ENCODE peak calls at places on chromosomes 1 and 21, in nine cellular contexts. One of them, this sample, is unnamed.

GRCh38 chr1:115669002-115669673 is 27.4 kb downstream of the VANGL1 start:
- DNase-seq in activated CD8-positive, alpha-beta memory T cell treated with anti-CD3 and anti-CD28 coated beads, Interleukin-2, amount 50 U/mL, for 4 hours: no peak
- DNase-seq in gastrocnemius medialis: no peak
- DNase-seq in NCI-H2227 treated with DMSO at 0.1 percent for 48 hours: no peak
- DNase-seq in activated naive CD4-positive, alpha-beta T cell treated with anti-CD3 and anti-CD28 coated beads, Interleukin-2, amount 50 U/mL, for 16 hours: no peak
- DNase-seq in upper lobe of right lung: no peak
- DNase-seq in fibroblast of lung: peak; percentile 81
- DNase-seq in T follicular helper cell: no peak
- DNase-seq in AG20443: no peak
- DNase-seq in this sample: no peak

GRCh38 chr21:17512245-17513213 is at the start of gene CXADR:
- DNase-seq in activated CD8-positive, alpha-beta memory T cell treated with anti-CD3 and anti-CD28 coated beads, Interleukin-2, amount 50 U/mL, for 4 hours: peak; percentile 84
- DNase-seq in gastrocnemius medialis: no peak
- DNase-seq in NCI-H2227 treated with DMSO at 0.1 percent for 48 hours: peak; percentile 89
- DNase-seq in activated naive CD4-positive, alpha-beta T cell treated with anti-CD3 and anti-CD28 coated beads, Interleukin-2, amount 50 U/mL, for 16 hours: peak; percentile 81
- DNase-seq in upper lobe of right lung: peak; percentile 96
- DNase-seq in fibroblast of lung: peak; percentile 24
- DNase-seq in T follicular helper cell: peak; percentile 82
- DNase-seq in AG20443: peak; percentile 43
- DNase-seq in this sample: peak; percentile 70

GRCh38 chr21:25329227-25329626 is 278.1 kb downstream of the MRPL39 start:
- DNase-seq in activated CD8-positive, alpha-beta memory T cell treated with anti-CD3 and anti-CD28 coated beads, Interleukin-2, amount 50 U/mL, for 4 hours: no peak
- DNase-seq in gastrocnemius medialis: no peak
- DNase-seq in NCI-H2227 treated with DMSO at 0.1 percent for 48 hours: no peak
- DNase-seq in activated naive CD4-positive, alpha-beta T cell treated with anti-CD3 and anti-CD28 coated beads, Interleukin-2, amount 50 U/mL, for 16 hours: no peak
- DNase-seq in upper lobe of right lung: no peak
- DNase-seq in fibroblast of lung: peak; percentile 78
- DNase-seq in T follicular helper cell: no peak
- DNase-seq in AG20443: peak; percentile 61
- DNase-seq in this sample: no peak

GRCh38 chr21:35996217-35996616 is 64.1 kb downstream of the SETD4 start:
- DNase-seq in activated CD8-positive, alpha-beta memory T cell treated with anti-CD3 and anti-CD28 coated beads, Interleukin-2, amount 50 U/mL, for 4 hours: no peak
- DNase-seq in gastrocnemius medialis: no peak
- DNase-seq in NCI-H2227 treated with DMSO at 0.1 percent for 48 hours: no peak
- DNase-seq in activated naive CD4-positive, alpha-beta T cell treated with anti-CD3 and anti-CD28 coated beads, Interleukin-2, amount 50 U/mL, for 16 hours: no peak
- DNase-seq in upper lobe of right lung: no peak
- DNase-seq in fibroblast of lung: no peak
- DNase-seq in T follicular helper cell: no peak
- DNase-seq in AG20443: no peak
- DNase-seq in this sample: no peak

GRCh38 chr1:56072310-56072709 is 507.1 kb downstream of the PLPP3 start:
- DNase-seq in activated CD8-positive, alpha-beta memory T cell treated with anti-CD3 and anti-CD28 coated beads, Interleukin-2, amount 50 U/mL, for 4 hours: no peak
- DNase-seq in gastrocnemius medialis: no peak
- DNase-seq in NCI-H2227 treated with DMSO at 0.1 percent for 48 hours: no peak
- DNase-seq in activated naive CD4-positive, alpha-beta T cell treated with anti-CD3 and anti-CD28 coated beads, Interleukin-2, amount 50 U/mL, for 16 hours: no peak
- DNase-seq in upper lobe of right lung: no peak
- DNase-seq in fibroblast of lung: no peak
- DNase-seq in T follicular helper cell: no peak
- DNase-seq in AG20443: no peak
- DNase-seq in this sample: no peak

GRCh38 chr1:42680921-42681683 is 1.1 kb upstream of the YBX1 start:
- DNase-seq in activated CD8-positive, alpha-beta memory T cell treated with anti-CD3 and anti-CD28 coated beads, Interleukin-2, amount 50 U/mL, for 4 hours: no peak
- DNase-seq in gastrocnemius medialis: no peak
- DNase-seq in NCI-H2227 treated with DMSO at 0.1 percent for 48 hours: peak; percentile 35
- DNase-seq in activated naive CD4-positive, alpha-beta T cell treated with anti-CD3 and anti-CD28 coated beads, Interleukin-2, amount 50 U/mL, for 16 hours: peak; percentile 28
- DNase-seq in upper lobe of right lung: no peak
- DNase-seq in fibroblast of lung: peak; percentile 39
- DNase-seq in T follicular helper cell: no peak
- DNase-seq in AG20443: peak; percentile 14
- DNase-seq in this sample: no peak

GRCh38 chr1:9066945-9067807 is 2.3 kb downstream of the SLC2A5 start:
- DNase-seq in activated CD8-positive, alpha-beta memory T cell treated with anti-CD3 and anti-CD28 coated beads, Interleukin-2, amount 50 U/mL, for 4 hours: no peak
- DNase-seq in gastrocnemius medialis: peak; percentile 92
- DNase-seq in NCI-H2227 treated with DMSO at 0.1 percent for 48 hours: no peak
- DNase-seq in activated naive CD4-positive, alpha-beta T cell treated with anti-CD3 and anti-CD28 coated beads, Interleukin-2, amount 50 U/mL, for 16 hours: no peak
- DNase-seq in upper lobe of right lung: no peak
- DNase-seq in fibroblast of lung: peak; percentile 92
- DNase-seq in T follicular helper cell: no peak
- DNase-seq in AG20443: peak; percentile 74
- DNase-seq in this sample: no peak

GRCh38 chr1:162385702-162386101 is 4.2 kb downstream of the C1orf226 start:
- DNase-seq in activated CD8-positive, alpha-beta memory T cell treated with anti-CD3 and anti-CD28 coated beads, Interleukin-2, amount 50 U/mL, for 4 hours: no peak
- DNase-seq in gastrocnemius medialis: no peak
- DNase-seq in NCI-H2227 treated with DMSO at 0.1 percent for 48 hours: no peak
- DNase-seq in activated naive CD4-positive, alpha-beta T cell treated with anti-CD3 and anti-CD28 coated beads, Interleukin-2, amount 50 U/mL, for 16 hours: no peak
- DNase-seq in upper lobe of right lung: no peak
- DNase-seq in fibroblast of lung: no peak
- DNase-seq in T follicular helper cell: no peak
- DNase-seq in AG20443: no peak
- DNase-seq in this sample: no peak

GRCh38 chr1:183914283-183914682 is 109.4 kb downstream of the RGL1 start:
- DNase-seq in activated CD8-positive, alpha-beta memory T cell treated with anti-CD3 and anti-CD28 coated beads, Interleukin-2, amount 50 U/mL, for 4 hours: no peak
- DNase-seq in gastrocnemius medialis: no peak
- DNase-seq in NCI-H2227 treated with DMSO at 0.1 percent for 48 hours: no peak
- DNase-seq in activated naive CD4-positive, alpha-beta T cell treated with anti-CD3 and anti-CD28 coated beads, Interleukin-2, amount 50 U/mL, for 16 hours: no peak
- DNase-seq in upper lobe of right lung: no peak
- DNase-seq in fibroblast of lung: peak; percentile 15
- DNase-seq in T follicular helper cell: no peak
- DNase-seq in AG20443: peak; percentile 23
- DNase-seq in this sample: no peak

GRCh38 chr1:56774067-56774609 is 45.1 kb downstream of the FYB2 start:
- DNase-seq in activated CD8-positive, alpha-beta memory T cell treated with anti-CD3 and anti-CD28 coated beads, Interleukin-2, amount 50 U/mL, for 4 hours: no peak
- DNase-seq in gastrocnemius medialis: no peak
- DNase-seq in NCI-H2227 treated with DMSO at 0.1 percent for 48 hours: no peak
- DNase-seq in activated naive CD4-positive, alpha-beta T cell treated with anti-CD3 and anti-CD28 coated beads, Interleukin-2, amount 50 U/mL, for 16 hours: no peak
- DNase-seq in upper lobe of right lung: no peak
- DNase-seq in fibroblast of lung: no peak
- DNase-seq in T follicular helper cell: no peak
- DNase-seq in AG20443: no peak
- DNase-seq in this sample: no peak

GRCh38 chr1:66231162-66232077 is 302.5 kb upstream of the SGIP1 start:
- DNase-seq in activated CD8-positive, alpha-beta memory T cell treated with anti-CD3 and anti-CD28 coated beads, Interleukin-2, amount 50 U/mL, for 4 hours: no peak
- DNase-seq in gastrocnemius medialis: no peak
- DNase-seq in NCI-H2227 treated with DMSO at 0.1 percent for 48 hours: no peak
- DNase-seq in activated naive CD4-positive, alpha-beta T cell treated with anti-CD3 and anti-CD28 coated beads, Interleukin-2, amount 50 U/mL, for 16 hours: no peak
- DNase-seq in upper lobe of right lung: no peak
- DNase-seq in fibroblast of lung: peak; percentile 27
- DNase-seq in T follicular helper cell: no peak
- DNase-seq in AG20443: peak; percentile 50
- DNase-seq in this sample: no peak

GRCh38 chr21:17492415-17493168 is 20.3 kb upstream of the CXADR start:
- DNase-seq in activated CD8-positive, alpha-beta memory T cell treated with anti-CD3 and anti-CD28 coated beads, Interleukin-2, amount 50 U/mL, for 4 hours: no peak
- DNase-seq in gastrocnemius medialis: no peak
- DNase-seq in NCI-H2227 treated with DMSO at 0.1 percent for 48 hours: no peak
- DNase-seq in activated naive CD4-positive, alpha-beta T cell treated with anti-CD3 and anti-CD28 coated beads, Interleukin-2, amount 50 U/mL, for 16 hours: no peak
- DNase-seq in upper lobe of right lung: no peak
- DNase-seq in fibroblast of lung: no peak
- DNase-seq in T follicular helper cell: no peak
- DNase-seq in AG20443: no peak
- DNase-seq in this sample: no peak

GRCh38 chr1:162056568-162056967 is 12.9 kb upstream of the NOS1AP start:
- DNase-seq in activated CD8-positive, alpha-beta memory T cell treated with anti-CD3 and anti-CD28 coated beads, Interleukin-2, amount 50 U/mL, for 4 hours: no peak
- DNase-seq in gastrocnemius medialis: no peak
- DNase-seq in NCI-H2227 treated with DMSO at 0.1 percent for 48 hours: no peak
- DNase-seq in activated naive CD4-positive, alpha-beta T cell treated with anti-CD3 and anti-CD28 coated beads, Interleukin-2, amount 50 U/mL, for 16 hours: no peak
- DNase-seq in upper lobe of right lung: no peak
- DNase-seq in fibroblast of lung: no peak
- DNase-seq in T follicular helper cell: no peak
- DNase-seq in AG20443: no peak
- DNase-seq in this sample: no peak

GRCh38 chr1:199168895-199169294 is 530.1 kb downstream of the PTPRC start:
- DNase-seq in activated CD8-positive, alpha-beta memory T cell treated with anti-CD3 and anti-CD28 coated beads, Interleukin-2, amount 50 U/mL, for 4 hours: no peak
- DNase-seq in gastrocnemius medialis: no peak
- DNase-seq in NCI-H2227 treated with DMSO at 0.1 percent for 48 hours: no peak
- DNase-seq in activated naive CD4-positive, alpha-beta T cell treated with anti-CD3 and anti-CD28 coated beads, Interleukin-2, amount 50 U/mL, for 16 hours: no peak
- DNase-seq in upper lobe of right lung: no peak
- DNase-seq in fibroblast of lung: no peak
- DNase-seq in T follicular helper cell: no peak
- DNase-seq in AG20443: no peak
- DNase-seq in this sample: no peak

GRCh38 chr1:186782791-186783190 is 46.0 kb upstream of the PLA2G4A start:
- DNase-seq in activated CD8-positive, alpha-beta memory T cell treated with anti-CD3 and anti-CD28 coated beads, Interleukin-2, amount 50 U/mL, for 4 hours: no peak
- DNase-seq in gastrocnemius medialis: no peak
- DNase-seq in NCI-H2227 treated with DMSO at 0.1 percent for 48 hours: no peak
- DNase-seq in activated naive CD4-positive, alpha-beta T cell treated with anti-CD3 and anti-CD28 coated beads, Interleukin-2, amount 50 U/mL, for 16 hours: no peak
- DNase-seq in upper lobe of right lung: no peak
- DNase-seq in fibroblast of lung: no peak
- DNase-seq in T follicular helper cell: no peak
- DNase-seq in AG20443: no peak
- DNase-seq in this sample: no peak

GRCh38 chr21:44738621-44739020 is 27.2 kb upstream of the TSPEAR start:
- DNase-seq in activated CD8-positive, alpha-beta memory T cell treated with anti-CD3 and anti-CD28 coated beads, Interleukin-2, amount 50 U/mL, for 4 hours: no peak
- DNase-seq in gastrocnemius medialis: no peak
- DNase-seq in NCI-H2227 treated with DMSO at 0.1 percent for 48 hours: no peak
- DNase-seq in activated naive CD4-positive, alpha-beta T cell treated with anti-CD3 and anti-CD28 coated beads, Interleukin-2, amount 50 U/mL, for 16 hours: no peak
- DNase-seq in upper lobe of right lung: no peak
- DNase-seq in fibroblast of lung: no peak
- DNase-seq in T follicular helper cell: no peak
- DNase-seq in AG20443: no peak
- DNase-seq in this sample: no peak

GRCh38 chr1:2556277-2557145 is at the start of gene TNFRSF14:
- DNase-seq in activated CD8-positive, alpha-beta memory T cell treated with anti-CD3 and anti-CD28 coated beads, Interleukin-2, amount 50 U/mL, for 4 hours: peak; percentile 70
- DNase-seq in gastrocnemius medialis: peak; percentile 35
- DNase-seq in NCI-H2227 treated with DMSO at 0.1 percent for 48 hours: no peak
- DNase-seq in activated naive CD4-positive, alpha-beta T cell treated with anti-CD3 and anti-CD28 coated beads, Interleukin-2, amount 50 U/mL, for 16 hours: peak; percentile 76
- DNase-seq in upper lobe of right lung: peak; percentile 84
- DNase-seq in fibroblast of lung: peak; percentile 56
- DNase-seq in T follicular helper cell: peak; percentile 60
- DNase-seq in AG20443: peak; percentile 77
- DNase-seq in this sample: no peak

GRCh38 chr1:202135221-202135721 is 9.3 kb downstream of the ARL8A start:
- DNase-seq in activated CD8-positive, alpha-beta memory T cell treated with anti-CD3 and anti-CD28 coated beads, Interleukin-2, amount 50 U/mL, for 4 hours: peak; percentile 49
- DNase-seq in gastrocnemius medialis: peak; percentile 40
- DNase-seq in NCI-H2227 treated with DMSO at 0.1 percent for 48 hours: peak; percentile 64
- DNase-seq in activated naive CD4-positive, alpha-beta T cell treated with anti-CD3 and anti-CD28 coated beads, Interleukin-2, amount 50 U/mL, for 16 hours: peak; percentile 49
- DNase-seq in upper lobe of right lung: no peak
- DNase-seq in fibroblast of lung: peak; percentile 63
- DNase-seq in T follicular helper cell: peak; percentile 31
- DNase-seq in AG20443: peak; percentile 92
- DNase-seq in this sample: peak; percentile 73

GRCh38 chr1:206856674-206857464 is 8.6 kb upstream of the IL20 start:
- DNase-seq in activated CD8-positive, alpha-beta memory T cell treated with anti-CD3 and anti-CD28 coated beads, Interleukin-2, amount 50 U/mL, for 4 hours: no peak
- DNase-seq in gastrocnemius medialis: no peak
- DNase-seq in NCI-H2227 treated with DMSO at 0.1 percent for 48 hours: no peak
- DNase-seq in activated naive CD4-positive, alpha-beta T cell treated with anti-CD3 and anti-CD28 coated beads, Interleukin-2, amount 50 U/mL, for 16 hours: peak; percentile 22
- DNase-seq in upper lobe of right lung: no peak
- DNase-seq in fibroblast of lung: no peak
- DNase-seq in T follicular helper cell: no peak
- DNase-seq in AG20443: no peak
- DNase-seq in this sample: no peak

GRCh38 chr1:56566040-56566774 is 13.2 kb downstream of the PLPP3 start:
- DNase-seq in activated CD8-positive, alpha-beta memory T cell treated with anti-CD3 and anti-CD28 coated beads, Interleukin-2, amount 50 U/mL, for 4 hours: no peak
- DNase-seq in gastrocnemius medialis: no peak
- DNase-seq in NCI-H2227 treated with DMSO at 0.1 percent for 48 hours: no peak
- DNase-seq in activated naive CD4-positive, alpha-beta T cell treated with anti-CD3 and anti-CD28 coated beads, Interleukin-2, amount 50 U/mL, for 16 hours: no peak
- DNase-seq in upper lobe of right lung: no peak
- DNase-seq in fibroblast of lung: no peak
- DNase-seq in T follicular helper cell: no peak
- DNase-seq in AG20443: no peak
- DNase-seq in this sample: no peak

GRCh38 chr1:17335821-17336718 is 28.1 kb downstream of the PADI4 start:
- DNase-seq in activated CD8-positive, alpha-beta memory T cell treated with anti-CD3 and anti-CD28 coated beads, Interleukin-2, amount 50 U/mL, for 4 hours: peak; percentile 68
- DNase-seq in gastrocnemius medialis: no peak
- DNase-seq in NCI-H2227 treated with DMSO at 0.1 percent for 48 hours: peak; percentile 67
- DNase-seq in activated naive CD4-positive, alpha-beta T cell treated with anti-CD3 and anti-CD28 coated beads, Interleukin-2, amount 50 U/mL, for 16 hours: peak; percentile 66
- DNase-seq in upper lobe of right lung: peak; percentile 86
- DNase-seq in fibroblast of lung: peak; percentile 49
- DNase-seq in T follicular helper cell: peak; percentile 27
- DNase-seq in AG20443: peak; percentile 71
- DNase-seq in this sample: peak; percentile 72

GRCh38 chr1:121522061-121522759 is 337.4 kb downstream of the SRGAP2C start:
- DNase-seq in activated CD8-positive, alpha-beta memory T cell treated with anti-CD3 and anti-CD28 coated beads, Interleukin-2, amount 50 U/mL, for 4 hours: no peak
- DNase-seq in gastrocnemius medialis: no peak
- DNase-seq in NCI-H2227 treated with DMSO at 0.1 percent for 48 hours: no peak
- DNase-seq in activated naive CD4-positive, alpha-beta T cell treated with anti-CD3 and anti-CD28 coated beads, Interleukin-2, amount 50 U/mL, for 16 hours: no peak
- DNase-seq in upper lobe of right lung: no peak
- DNase-seq in fibroblast of lung: no peak
- DNase-seq in T follicular helper cell: no peak
- DNase-seq in AG20443: no peak
- DNase-seq in this sample: no peak

GRCh38 chr21:14523234-14523633 is 22.9 kb downstream of the SAMSN1 start:
- DNase-seq in activated CD8-positive, alpha-beta memory T cell treated with anti-CD3 and anti-CD28 coated beads, Interleukin-2, amount 50 U/mL, for 4 hours: peak; percentile 28
- DNase-seq in gastrocnemius medialis: no peak
- DNase-seq in NCI-H2227 treated with DMSO at 0.1 percent for 48 hours: no peak
- DNase-seq in activated naive CD4-positive, alpha-beta T cell treated with anti-CD3 and anti-CD28 coated beads, Interleukin-2, amount 50 U/mL, for 16 hours: peak; percentile 29
- DNase-seq in upper lobe of right lung: no peak
- DNase-seq in fibroblast of lung: no peak
- DNase-seq in T follicular helper cell: no peak
- DNase-seq in AG20443: no peak
- DNase-seq in this sample: no peak

GRCh38 chr1:117605164-117605810 is 561 bp upstream of the TENT5C start:
- DNase-seq in activated CD8-positive, alpha-beta memory T cell treated with anti-CD3 and anti-CD28 coated beads, Interleukin-2, amount 50 U/mL, for 4 hours: no peak
- DNase-seq in gastrocnemius medialis: no peak
- DNase-seq in NCI-H2227 treated with DMSO at 0.1 percent for 48 hours: no peak
- DNase-seq in activated naive CD4-positive, alpha-beta T cell treated with anti-CD3 and anti-CD28 coated beads, Interleukin-2, amount 50 U/mL, for 16 hours: no peak
- DNase-seq in upper lobe of right lung: no peak
- DNase-seq in fibroblast of lung: no peak
- DNase-seq in T follicular helper cell: no peak
- DNase-seq in AG20443: peak; percentile 26
- DNase-seq in this sample: no peak

GRCh38 chr1:8698937-8699447 is 118.4 kb downstream of the RERE start:
- DNase-seq in activated CD8-positive, alpha-beta memory T cell treated with anti-CD3 and anti-CD28 coated beads, Interleukin-2, amount 50 U/mL, for 4 hours: no peak
- DNase-seq in gastrocnemius medialis: no peak
- DNase-seq in NCI-H2227 treated with DMSO at 0.1 percent for 48 hours: no peak
- DNase-seq in activated naive CD4-positive, alpha-beta T cell treated with anti-CD3 and anti-CD28 coated beads, Interleukin-2, amount 50 U/mL, for 16 hours: no peak
- DNase-seq in upper lobe of right lung: no peak
- DNase-seq in fibroblast of lung: no peak
- DNase-seq in T follicular helper cell: no peak
- DNase-seq in AG20443: no peak
- DNase-seq in this sample: no peak

GRCh38 chr1:113946112-113946511 is 17.0 kb downstream of the HIPK1 start:
- DNase-seq in activated CD8-positive, alpha-beta memory T cell treated with anti-CD3 and anti-CD28 coated beads, Interleukin-2, amount 50 U/mL, for 4 hours: no peak
- DNase-seq in gastrocnemius medialis: no peak
- DNase-seq in NCI-H2227 treated with DMSO at 0.1 percent for 48 hours: no peak
- DNase-seq in activated naive CD4-positive, alpha-beta T cell treated with anti-CD3 and anti-CD28 coated beads, Interleukin-2, amount 50 U/mL, for 16 hours: no peak
- DNase-seq in upper lobe of right lung: no peak
- DNase-seq in fibroblast of lung: no peak
- DNase-seq in T follicular helper cell: no peak
- DNase-seq in AG20443: no peak
- DNase-seq in this sample: no peak

GRCh38 chr1:39567302-39567701 is 9.3 kb downstream of the PABPC4 start:
- DNase-seq in activated CD8-positive, alpha-beta memory T cell treated with anti-CD3 and anti-CD28 coated beads, Interleukin-2, amount 50 U/mL, for 4 hours: no peak
- DNase-seq in gastrocnemius medialis: peak; percentile 35
- DNase-seq in NCI-H2227 treated with DMSO at 0.1 percent for 48 hours: no peak
- DNase-seq in activated naive CD4-positive, alpha-beta T cell treated with anti-CD3 and anti-CD28 coated beads, Interleukin-2, amount 50 U/mL, for 16 hours: no peak
- DNase-seq in upper lobe of right lung: no peak
- DNase-seq in fibroblast of lung: no peak
- DNase-seq in T follicular helper cell: no peak
- DNase-seq in AG20443: no peak
- DNase-seq in this sample: no peak

GRCh38 chr1:74583365-74583764 is 71.0 kb upstream of the LRRC53 start:
- DNase-seq in activated CD8-positive, alpha-beta memory T cell treated with anti-CD3 and anti-CD28 coated beads, Interleukin-2, amount 50 U/mL, for 4 hours: no peak
- DNase-seq in gastrocnemius medialis: no peak
- DNase-seq in NCI-H2227 treated with DMSO at 0.1 percent for 48 hours: no peak
- DNase-seq in activated naive CD4-positive, alpha-beta T cell treated with anti-CD3 and anti-CD28 coated beads, Interleukin-2, amount 50 U/mL, for 16 hours: no peak
- DNase-seq in upper lobe of right lung: no peak
- DNase-seq in fibroblast of lung: no peak
- DNase-seq in T follicular helper cell: no peak
- DNase-seq in AG20443: no peak
- DNase-seq in this sample: no peak

GRCh38 chr1:236083650-236084385 is 18.9 kb upstream of the NID1 start:
- DNase-seq in activated CD8-positive, alpha-beta memory T cell treated with anti-CD3 and anti-CD28 coated beads, Interleukin-2, amount 50 U/mL, for 4 hours: no peak
- DNase-seq in gastrocnemius medialis: no peak
- DNase-seq in NCI-H2227 treated with DMSO at 0.1 percent for 48 hours: peak; percentile 7
- DNase-seq in activated naive CD4-positive, alpha-beta T cell treated with anti-CD3 and anti-CD28 coated beads, Interleukin-2, amount 50 U/mL, for 16 hours: no peak
- DNase-seq in upper lobe of right lung: no peak
- DNase-seq in fibroblast of lung: peak; percentile 23
- DNase-seq in T follicular helper cell: no peak
- DNase-seq in AG20443: no peak
- DNase-seq in this sample: no peak

GRCh38 chr1:170498896-170499295 is 33.1 kb upstream of the GORAB start:
- DNase-seq in activated CD8-positive, alpha-beta memory T cell treated with anti-CD3 and anti-CD28 coated beads, Interleukin-2, amount 50 U/mL, for 4 hours: no peak
- DNase-seq in gastrocnemius medialis: no peak
- DNase-seq in NCI-H2227 treated with DMSO at 0.1 percent for 48 hours: no peak
- DNase-seq in activated naive CD4-positive, alpha-beta T cell treated with anti-CD3 and anti-CD28 coated beads, Interleukin-2, amount 50 U/mL, for 16 hours: no peak
- DNase-seq in upper lobe of right lung: no peak
- DNase-seq in fibroblast of lung: peak; percentile 4
- DNase-seq in T follicular helper cell: no peak
- DNase-seq in AG20443: no peak
- DNase-seq in this sample: no peak

GRCh38 chr1:118097622-118098348 is 87.2 kb downstream of the SPAG17 start:
- DNase-seq in activated CD8-positive, alpha-beta memory T cell treated with anti-CD3 and anti-CD28 coated beads, Interleukin-2, amount 50 U/mL, for 4 hours: no peak
- DNase-seq in gastrocnemius medialis: no peak
- DNase-seq in NCI-H2227 treated with DMSO at 0.1 percent for 48 hours: no peak
- DNase-seq in activated naive CD4-positive, alpha-beta T cell treated with anti-CD3 and anti-CD28 coated beads, Interleukin-2, amount 50 U/mL, for 16 hours: no peak
- DNase-seq in upper lobe of right lung: no peak
- DNase-seq in fibroblast of lung: peak; percentile 73
- DNase-seq in T follicular helper cell: no peak
- DNase-seq in AG20443: no peak
- DNase-seq in this sample: no peak

This sample was measured in NCI-H1694.